ENCODE peak calls at places on chromosomes 6 and 20, in five cellular contexts. C, S, D, H and A are unnamed samples.

GRCh38 chr6:112149236-112149635 is 61.8 kb downstream of the FAM229B start:
- DNase-seq in H (no peak), S (no peak), D (no peak), C (peak; percentile 79), A (no peak)

GRCh38 chr6:107079429-107079828 is 35.9 kb downstream of the BEND3 start:
- DNase-seq in D (no peak), C (no peak), H (no peak), S (no peak), A (peak; percentile 70)

GRCh38 chr20:60057866-60058807 is 99.9 kb downstream of the CDH26 start:
- DNase-seq in C (peak; percentile 77), H (no peak), D (peak; percentile 61), S (peak; percentile 15), A (peak; percentile 83)

GRCh38 chr6:7154341-7155139 is 46.8 kb downstream of the RREB1 start:
- DNase-seq in D (peak; percentile 35), H (no peak), S (no peak), C (no peak), A (no peak)

GRCh38 chr6:83055366-83055964 is 10.2 kb downstream of the UBE3D start:
- DNase-seq in D (peak; percentile 72), S (peak; percentile 48), C (peak; percentile 51), H (peak; percentile 42), A (peak; percentile 40)

GRCh38 chr6:170128811-170129681 is 161.8 kb downstream of the DLL1 start:
- DNase-seq in S (no peak), D (peak; percentile 33), C (no peak), H (no peak), A (peak; percentile 17)

GRCh38 chr20:59939052-59939878 is 840 bp downstream of the PPP1R3D start:
- DNase-seq in D (peak; percentile 61), H (no peak), S (no peak), C (no peak), A (peak; percentile 56)

GRCh38 chr6:157092736-157093135 is 230.6 kb downstream of the TMEM242 start:
- DNase-seq in H (no peak), S (no peak), C (no peak), D (no peak), A (no peak)

GRCh38 chr6:45929421-45930361 is 86.0 kb downstream of the CLIC5 start:
- DNase-seq in S (no peak), D (no peak), H (no peak), C (peak; percentile 7), A (no peak)

GRCh38 chr6:109795994-109796555 is 105.0 kb downstream of the FIG4 start:
- DNase-seq in S (no peak), D (no peak), H (no peak), C (peak; percentile 32), A (no peak)

GRCh38 chr20:20555838-20556237 is 156.6 kb downstream of the RALGAPA2 start:
- DNase-seq in H (no peak), S (no peak), D (no peak), C (no peak), A (no peak)

GRCh38 chr6:45420083-45420908 is 42.6 kb upstream of the SUPT3H start:
- DNase-seq in C (peak; percentile 72), H (no peak), D (no peak), S (peak; percentile 33), A (no peak)

GRCh38 chr6:11500008-11500407 is 37.5 kb upstream of the TMEM170B start:
- DNase-seq in C (peak; percentile 53), S (no peak), H (peak; percentile 67), D (no peak), A (no peak)

GRCh38 chr20:14142964-14143627 is 147.8 kb downstream of the MACROD2 start:
- DNase-seq in D (no peak), S (no peak), C (peak; percentile 59), H (peak; percentile 67), A (no peak)

GRCh38 chr6:168715643-168716481 is 274.9 kb downstream of the SMOC2 start:
- DNase-seq in H (no peak), S (no peak), D (no peak), C (no peak), A (no peak)

GRCh38 chr20:61886721-61887658 is 178.7 kb downstream of the TAF4 start:
- DNase-seq in H (no peak), C (peak; percentile 42), D (peak; percentile 66), S (peak; percentile 33), A (peak; percentile 75)

GRCh38 chr6:43714311-43715055 is 26.9 kb upstream of the MRPS18A start:
- DNase-seq in S (no peak), H (no peak), D (no peak), C (no peak), A (no peak)

GRCh38 chr6:147135211-147135672 is 69.0 kb upstream of the STXBP5 start:
- DNase-seq in C (peak; percentile 90), D (no peak), H (peak; percentile 38), S (no peak), A (no peak)

GRCh38 chr6:139539852-139540251 is 165.4 kb upstream of the CITED2 start:
- DNase-seq in S (no peak), C (peak; percentile 98), H (peak; percentile 96), D (no peak), A (peak; percentile 49)

GRCh38 chr20:21228511-21228910 is 74.6 kb upstream of the XRN2 start:
- DNase-seq in S (no peak), D (no peak), C (no peak), H (no peak), A (no peak)

GRCh38 chr6:25229671-25230321 is 49.4 kb upstream of the CARMIL1 start:
- DNase-seq in C (peak; percentile 48), D (no peak), H (no peak), S (no peak), A (no peak)

GRCh38 chr6:89984926-89985743 is 90.9 kb downstream of the GJA10 start:
- DNase-seq in H (no peak), C (peak; percentile 56), S (no peak), D (no peak), A (no peak)

GRCh38 chr6:1834641-1835516 is 225.2 kb downstream of the FOXC1 start:
- DNase-seq in S (no peak), D (no peak), C (no peak), H (no peak), A (no peak)

GRCh38 chr6:128725271-128726233 is 157.4 kb upstream of the LAMA2 start:
- DNase-seq in S (peak; percentile 30), H (peak; percentile 38), D (no peak), C (peak; percentile 45), A (no peak)

GRCh38 chr6:131754715-131755567 is 44.1 kb upstream of the CTAGE9 start:
- DNase-seq in D (no peak), S (no peak), H (no peak), C (peak; percentile 84), A (no peak)

GRCh38 chr6:25942561-25943147 is 12.2 kb upstream of the SLC17A2 start:
- DNase-seq in H (no peak), S (peak; percentile 23), D (no peak), C (peak; percentile 58), A (no peak)

GRCh38 chr20:48885237-48885636 is 36.3 kb upstream of the ARFGEF2 start:
- DNase-seq in H (no peak), C (no peak), D (no peak), S (no peak), A (no peak)

GRCh38 chr20:48886811-48887210 is 34.7 kb upstream of the ARFGEF2 start:
- DNase-seq in D (no peak), C (no peak), H (no peak), S (no peak), A (no peak)

GRCh38 chr20:48889155-48889790 is 32.2 kb upstream of the ARFGEF2 start:
- DNase-seq in C (no peak), D (no peak), S (no peak), H (no peak), A (no peak)

GRCh38 chr20:48880936-48881657 is 40.4 kb upstream of the ARFGEF2 start:
- DNase-seq in H (no peak), C (no peak), D (no peak), S (no peak), A (no peak)

GRCh38 chr20:48886189-48886588 is 35.3 kb upstream of the ARFGEF2 start:
- DNase-seq in C (no peak), S (no peak), H (no peak), D (no peak), A (no peak)
- H2BK12ac ChIP-seq in C (no peak overlapping the region), S (no peak overlapping the region), H (no peak overlapping the region), D (no peak overlapping the region), A (no peak overlapping the region)

DNA sequence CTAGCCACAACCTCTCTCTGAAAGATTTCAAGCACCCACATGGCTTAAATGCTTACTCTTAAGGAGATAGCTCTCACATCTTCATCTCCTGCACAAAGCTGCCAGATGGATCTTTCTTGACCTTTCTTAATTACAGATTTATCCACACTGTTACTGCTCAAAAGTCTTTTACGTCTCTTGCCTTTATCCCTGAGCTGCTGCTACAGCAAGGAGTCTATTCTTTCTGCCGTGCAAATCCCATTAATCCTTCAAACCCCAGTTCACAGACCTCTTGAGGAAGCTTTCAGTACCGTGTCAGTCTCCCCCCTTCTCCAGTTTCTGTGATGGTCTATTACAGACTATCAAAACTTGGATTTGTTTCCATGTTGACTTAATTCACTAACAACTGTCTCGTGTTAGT is 54.6 kb downstream of the B4GALT5 start:
- DNase-seq in S (peak; percentile 54), H (no peak), D (no peak), C (no peak), A (no peak)
- H2BK120ac ChIP-seq in S (no peak overlapping the region), H (no peak overlapping the region), D (no peak overlapping the region), C (no peak overlapping the region), A (no peak overlapping the region)

GRCh38 chr20:25148181-25148981 is 47.1 kb upstream of the ENTPD6 start:
- DNase-seq in H (no peak), D (peak; percentile 59), C (peak; percentile 30), S (no peak), A (peak; percentile 56)

GRCh38 chr20:25142435-25142834 is 53.1 kb upstream of the ENTPD6 start:
- DNase-seq in S (no peak), C (no peak), H (no peak), D (no peak), A (no peak)

GRCh38 chr20:25147716-25148115 is 47.8 kb upstream of the ENTPD6 start:
- DNase-seq in D (no peak), S (no peak), C (no peak), H (no peak), A (no peak)

GRCh38 chr20:25146976-25147375 is 48.5 kb upstream of the ENTPD6 start:
- DNase-seq in H (no peak), C (no peak), D (no peak), S (no peak), A (no peak)

DNA sequence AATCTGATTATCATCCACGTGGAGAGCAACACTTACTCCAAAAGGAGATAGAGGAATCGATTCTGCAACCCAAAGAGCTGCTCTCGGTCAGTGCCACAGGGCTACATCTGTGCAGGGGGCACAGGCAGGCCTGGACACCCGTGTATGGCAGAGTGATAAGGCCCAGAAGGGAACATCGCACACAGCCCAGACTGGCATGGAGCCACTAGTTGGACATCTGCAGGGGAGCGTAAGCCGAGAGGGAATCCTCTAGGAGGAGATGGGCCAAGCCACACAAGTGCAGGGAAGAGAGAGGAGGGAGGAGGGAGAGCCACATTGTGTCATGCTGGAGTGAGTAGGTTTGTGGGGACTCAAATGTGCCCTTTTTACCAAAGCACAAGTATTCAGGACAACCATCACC is 50.4 kb upstream of the ENTPD6 start:
- DNase-seq in D (no peak), S (no peak), C (no peak), H (no peak), A (no peak)
- H3K9ac ChIP-seq in D (no peak overlapping the region), S (no peak overlapping the region), C (no peak overlapping the region), H (no peak overlapping the region), A (no peak overlapping the region)

GRCh38 chr20:35663516-35663812 is 1.2 kb downstream of the CPNE1 start:
- DNase-seq in D (no peak), S (no peak), C (no peak), H (peak; percentile 37), A (no peak)
- H2BK12ac ChIP-seq in D (no peak overlapping the region), S (no peak overlapping the region), C (no peak overlapping the region), H (no peak overlapping the region), A (no peak overlapping the region)

GRCh38 chr6:125940691-125941090 is 15.9 kb upstream of the HINT3 start:
- DNase-seq in S (no peak), C (no peak), D (no peak), H (peak; percentile 59), A (no peak)
- H2BK120ac ChIP-seq in S (no peak overlapping the region), C (no peak overlapping the region), D (no peak overlapping the region), H (no peak overlapping the region), A (no peak overlapping the region)